ENCODE peak calls at places on chromosomes 4 and X, in four cellular contexts. Y, Z, K and F are unnamed samples.

GRCh38 chrX:50853399-50853798 is 39.4 kb upstream of the SHROOM4 start:
- DNase-seq in Y (no peak), Z (no peak), K (no peak), F (no peak)

GRCh38 chrX:118864063-118864630 is 40.5 kb downstream of the ZCCHC12 start:
- DNase-seq in Y (no peak), Z (no peak), K (no peak), F (no peak)

GRCh38 chr4:99655315-99656081 is 2.1 kb downstream of the C4orf54 start:
- DNase-seq in Y (no peak), Z (peak; percentile 77), K (peak; percentile 1), F (peak; percentile 39)

GRCh38 chrX:39162322-39162721 is 361.1 kb downstream of the MID1IP1 start:
- DNase-seq in Y (no peak), Z (no peak), K (no peak), F (no peak)

GRCh38 chr4:74516321-74516720 is 71.4 kb downstream of the AREG start:
- DNase-seq in Y (no peak), Z (peak; percentile 55), K (peak; percentile 73), F (no peak)

GRCh38 chr4:83011779-83012630 is 1.4 kb upstream of the LIN54 start:
- DNase-seq in Y (no peak), Z (peak; percentile 35), K (no peak), F (no peak)

GRCh38 chrX:53320543-53321215 is 39.3 kb upstream of the IQSEC2 start:
- DNase-seq in Y (no peak), Z (no peak), K (no peak), F (no peak)

GRCh38 chrX:150198776-150199175 is 164.3 kb upstream of the MAMLD1 start:
- DNase-seq in Y (no peak), Z (no peak), K (no peak), F (peak; percentile 5)

GRCh38 chr4:101163936-101164335 is 183.4 kb downstream of the PPP3CA start:
- DNase-seq in Y (no peak), Z (no peak), K (no peak), F (no peak)

GRCh38 chr4:5638976-5639375 is 69.4 kb downstream of the EVC2 start:
- DNase-seq in Y (no peak), Z (no peak), K (peak; percentile 4), F (no peak)

GRCh38 chr4:123555500-123556273 is 159.1 kb downstream of the SPRY1 start:
- DNase-seq in Y (no peak), Z (peak; percentile 90), K (peak; percentile 99), F (no peak)

GRCh38 chr4:98447648-98448047 is 186.5 kb downstream of the RAP1GDS1 start:
- DNase-seq in Y (no peak), Z (no peak), K (peak; percentile 10), F (no peak)

GRCh38 chr4:41103657-41104056 is 110.7 kb downstream of the APBB2 start:
- DNase-seq in Y (no peak), Z (no peak), K (no peak), F (no peak)

GRCh38 chr4:118845552-118846065 is 9.7 kb upstream of the SEC24D start:
- DNase-seq in Y (no peak), Z (no peak), K (no peak), F (no peak)

GRCh38 chrX:129000797-129001196 is 522.5 kb downstream of the SMARCA1 start:
- DNase-seq in Y (no peak), Z (no peak), K (no peak), F (no peak)

GRCh38 chr4:25993564-25994185 is 79.7 kb downstream of the SMIM20 start:
- DNase-seq in Y (no peak), Z (no peak), K (peak; percentile 21), F (no peak)

GRCh38 chr4:127400736-127401346 is 231.9 kb upstream of the INTU start:
- DNase-seq in Y (no peak), Z (peak; percentile 47), K (peak; percentile 87), F (peak; percentile 19)

GRCh38 chrX:39755152-39756032 is 342.4 kb downstream of the BCOR start:
- DNase-seq in Y (peak; percentile 92), Z (no peak), K (peak; percentile 94), F (peak; percentile 81)

GRCh38 chr4:73734405-73735070 is 5.8 kb upstream of the CXCL8 start:
- DNase-seq in Y (no peak), Z (peak; percentile 41), K (no peak), F (no peak)

GRCh38 chr4:41791557-41791956 is 43.0 kb upstream of the PHOX2B start:
- DNase-seq in Y (no peak), Z (no peak), K (no peak), F (no peak)

GRCh38 chrX:22165732-22166457 is 106.8 kb upstream of the CBLL2 start:
- DNase-seq in Y (no peak), Z (peak; percentile 58), K (peak; percentile 23), F (no peak)

GRCh38 chr4:121998024-121998423 is 46.2 kb upstream of the TRPC3 start:
- DNase-seq in Y (no peak), Z (no peak), K (no peak), F (no peak)

GRCh38 chr4:57342406-57342805 is 232.2 kb upstream of the IGFBP7 start:
- DNase-seq in Y (no peak), Z (no peak), K (peak; percentile 3), F (peak; percentile 18)

GRCh38 chrX:143854006-143854405 is 29.9 kb upstream of the UBE2NL start:
- DNase-seq in Y (no peak), Z (peak; percentile 48), K (peak; percentile 52), F (peak; percentile 5)

GRCh38 chrX:149462849-149463248 is 42.3 kb downstream of the IDS start:
- DNase-seq in Y (no peak), Z (peak; percentile 21), K (peak; percentile 49), F (no peak)

GRCh38 chr4:53777244-53777984 is 186.1 kb upstream of the LNX1 start:
- DNase-seq in Y (no peak), Z (no peak), K (peak; percentile 89), F (no peak)

GRCh38 chr4:153112071-153112460 is 92.2 kb upstream of the TRIM2 start:
- DNase-seq in Y (no peak), Z (no peak), K (no peak), F (no peak)

DNA sequence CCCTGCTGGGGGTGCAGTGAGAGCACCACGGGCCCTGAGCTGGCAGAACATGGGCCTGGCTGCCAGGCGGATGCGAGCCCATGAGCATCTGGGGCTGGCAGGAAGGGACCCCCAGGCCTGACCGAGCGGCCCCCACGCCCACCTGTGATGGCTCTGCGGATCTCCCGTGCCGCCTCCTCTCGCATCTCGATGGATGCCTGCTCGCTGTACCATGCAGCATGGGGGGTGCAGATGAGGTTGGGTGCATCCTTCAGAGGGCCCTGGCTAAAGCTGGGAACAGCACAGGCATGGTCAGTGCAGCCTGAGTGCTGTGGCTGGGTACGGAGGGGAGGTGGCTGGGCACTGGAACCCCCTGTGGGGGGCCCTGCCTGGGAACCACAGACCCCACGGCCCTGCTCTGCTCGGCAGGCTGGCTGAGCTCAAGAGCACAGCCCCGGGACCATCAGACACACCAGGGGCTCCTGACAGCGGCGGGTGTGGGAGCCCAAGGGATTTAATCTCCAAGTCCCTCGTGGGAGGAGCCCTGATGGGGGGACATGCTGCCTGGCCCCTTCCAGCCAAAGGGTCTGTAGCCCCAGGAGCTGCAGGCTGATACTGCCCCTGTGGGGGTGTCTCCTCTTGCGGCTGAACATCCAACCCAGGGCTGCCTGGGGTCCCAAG is 35.5 kb downstream of the CTBP1 start:
- DNase-seq in Y (no peak), Z (no peak), K (no peak), F (no peak)
- H3K4me3 ChIP-seq in Y (no peak overlapping the region), Z (no peak overlapping the region), K (no peak overlapping the region), F (no peak overlapping the region)

DNA sequence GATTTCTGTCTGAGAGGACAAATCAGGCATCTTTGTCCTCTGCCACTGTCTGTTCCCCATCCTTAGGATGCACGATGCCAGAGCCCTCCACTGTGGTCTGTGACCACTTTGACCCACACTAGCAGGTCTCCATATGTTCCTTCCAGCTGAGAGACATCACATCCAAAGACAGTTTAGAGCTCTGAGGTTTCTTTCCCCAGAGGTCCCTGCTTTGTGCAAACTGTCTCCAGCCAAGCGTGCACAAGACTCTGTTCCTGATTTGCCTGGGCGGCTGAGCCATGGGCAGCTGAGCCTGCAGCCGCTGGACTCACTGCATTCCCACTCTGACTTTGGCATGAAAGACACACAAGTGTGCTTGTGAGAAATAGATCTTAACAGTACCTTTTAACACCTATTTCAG is 98.0 kb downstream of the PTTG2 start:
- DNase-seq in Y (no peak), Z (no peak), K (no peak), F (no peak)
- H3K36me3 ChIP-seq in Y (peaks cover 18% of the 10 kb centered on the region), Z (no peaks in the 10 kb centered on the region), K (no peaks in the 10 kb centered on the region), F (no peaks in the 10 kb centered on the region)

DNA sequence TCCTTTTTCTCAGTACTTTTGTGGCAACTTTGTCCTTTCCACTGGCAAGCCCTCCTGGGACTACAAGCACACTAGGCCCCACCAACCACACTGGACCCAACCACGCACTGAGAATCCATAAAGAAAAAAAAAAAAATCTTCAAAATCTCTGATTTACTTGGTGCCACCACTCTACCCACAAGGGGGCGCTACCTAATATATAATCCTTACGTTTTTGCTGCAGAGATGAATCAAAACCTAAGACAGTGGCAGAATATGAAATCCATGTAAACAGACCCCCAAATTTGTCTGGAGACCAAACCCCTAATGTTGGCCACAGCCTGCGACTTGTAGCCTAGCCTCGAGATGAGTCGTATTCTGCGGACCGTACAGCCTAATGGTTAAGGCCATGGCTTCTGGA is 63.5 kb upstream of the ARHGAP36 start:
- DNase-seq in Y (no peak), Z (no peak), K (peak; percentile 10), F (no peak)
- TF ChIP-seq CTCF in Y (peak; percentile 8), Z (peak; percentile 77), K (peak; percentile 35), F (peak; percentile 55)

DNA sequence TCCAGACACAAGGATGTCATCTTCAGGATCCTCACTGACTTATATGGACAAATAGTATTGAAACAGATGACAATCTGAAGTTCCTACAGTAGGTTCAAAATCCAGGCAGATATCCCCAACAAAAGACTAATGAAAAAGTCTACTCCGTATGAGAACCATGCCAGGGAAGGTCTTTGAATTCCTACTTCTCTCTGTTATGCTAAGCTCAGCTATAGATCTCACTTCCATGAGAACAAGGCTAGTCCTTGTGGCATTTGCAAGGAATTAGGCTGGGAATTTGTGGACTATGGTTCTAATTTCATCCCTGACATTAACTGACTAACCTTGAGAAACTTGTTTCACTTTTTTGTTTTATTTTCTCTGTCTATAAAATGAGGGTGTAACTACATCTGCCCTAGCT is 229.8 kb downstream of the IL1RAPL2 start:
- DNase-seq in Y (no peak), Z (no peak), K (no peak), F (no peak)
- H3K4me3 ChIP-seq in Y (no peak overlapping the region), Z (no peak overlapping the region), K (no peak overlapping the region), F (no peak overlapping the region)

GRCh38 chrX:48482526-48482925 is 6.5 kb downstream of the FTSJ1 start:
- DNase-seq in Y (no peak), Z (no peak), K (no peak), F (no peak)

GRCh38 chrX:48480142-48480541 is 4.1 kb downstream of the FTSJ1 start:
- DNase-seq in Y (no peak), Z (no peak), K (no peak), F (no peak)

GRCh38 chrX:48478806-48479205 is 2.8 kb downstream of the FTSJ1 start:
- DNase-seq in Y (no peak), Z (no peak), K (no peak), F (no peak)

GRCh38 chrX:48477960-48478755 is 2.2 kb downstream of the FTSJ1 start:
- DNase-seq in Y (no peak), Z (no peak), K (no peak), F (no peak)

GRCh38 chrX:48480583-48480982 is 4.6 kb downstream of the FTSJ1 start:
- DNase-seq in Y (no peak), Z (no peak), K (no peak), F (no peak)
- H3K36me3 ChIP-seq in Y (peaks cover 5% of the 10 kb centered on the region), Z (no peaks in the 10 kb centered on the region), K (no peaks in the 10 kb centered on the region), F (no peaks in the 10 kb centered on the region)

GRCh38 chr4:39422247-39422646 is 15.5 kb downstream of the KLB start:
- DNase-seq in Y (no peak), Z (no peak), K (no peak), F (no peak)
- TF ChIP-seq CTCF in Y (no peak), Z (no peak), K (no peak), F (no peak)

GRCh38 chr4:76898949-76899640 is 1.2 kb upstream of the SOWAHB start:
- DNase-seq in Y (no peak), Z (no peak), K (no peak), F (no peak)
- H3K4me3 ChIP-seq in Y (no peak overlapping the region), Z (peak overlapping the region; percentile 76), K (no peak overlapping the region), F (no peak overlapping the region)